ENCODE peak calls at places on chromosomes 5 and 9, in eight cellular contexts. U, E, V, M, K, Q, A and P are unnamed samples. For H3K4me1, the result is how much of the 10 kb centered on the place peaks cover.

GRCh38 chr5:146667633-146668032 is 151.6 kb upstream of the GPR151 start:
- DNase-seq in U (peak), E (peak), V (no peak), M (no peak), K (no peak), Q (peak), A (no peak), P (no peak)

GRCh38 chr5:179165421-179166170 is 105.4 kb downstream of the ZNF354C start:
- DNase-seq in U (no peak), E (no peak), V (no peak), M (no peak), K (no peak), Q (no peak), A (no peak), P (no peak)

GRCh38 chr9:128310461-128310860 is 11.8 kb downstream of the TRUB2 start:
- DNase-seq in U (no peak), E (no peak), V (no peak), M (no peak), K (no peak), Q (no peak), A (no peak), P (no peak)

GRCh38 chr5:57207681-57208080 is 33.8 kb downstream of the GPBP1 start:
- DNase-seq in U (no peak), E (no peak), V (no peak), M (no peak), K (no peak), Q (no peak), A (no peak), P (no peak)

GRCh38 chr5:169584998-169585451 is 1.5 kb downstream of the SPDL1 start:
- DNase-seq in U (peak), E (no peak), V (no peak), M (no peak), K (no peak), Q (peak), A (no peak), P (no peak)

GRCh38 chr9:106769331-106769730 is 93.6 kb upstream of the ZNF462 start:
- DNase-seq in U (no peak), E (no peak), V (no peak), M (no peak), K (no peak), Q (no peak), A (no peak), P (no peak)

GRCh38 chr9:77022783-77023440 is 3.5 kb downstream of the FOXB2 start:
- DNase-seq in U (no peak), E (no peak), V (no peak), M (no peak), K (no peak), Q (no peak), A (no peak), P (no peak)

GRCh38 chr5:43772601-43773031 is 169.6 kb downstream of the NNT start:
- DNase-seq in U (peak), E (peak), V (no peak), M (peak), K (no peak), Q (peak), A (peak), P (no peak)

GRCh38 chr5:143352691-143353090 is 50.8 kb downstream of the NR3C1 start:
- DNase-seq in U (no peak), E (no peak), V (no peak), M (no peak), K (no peak), Q (no peak), A (no peak), P (no peak)

GRCh38 chr5:32299059-32299677 is 13.6 kb downstream of the MTMR12 start:
- DNase-seq in U (no peak), E (no peak), V (no peak), M (no peak), K (no peak), Q (no peak), A (no peak), P (no peak)

GRCh38 chr5:30040483-30041116 is 1152.9 kb upstream of the CDH6 start:
- DNase-seq in U (peak), E (peak), V (no peak), M (peak), K (no peak), Q (peak), A (peak), P (no peak)

GRCh38 chr9:86098793-86099694 is at the start of gene GOLM1:
- DNase-seq in U (peak), E (peak), V (no peak), M (no peak), K (no peak), Q (peak), A (peak), P (no peak)

GRCh38 chr9:68780735-68781134 is 75.7 kb downstream of the PIP5K1B start:
- DNase-seq in U (no peak), E (no peak), V (no peak), M (no peak), K (no peak), Q (peak), A (no peak), P (no peak)

GRCh38 chr5:158786390-158786789 is 313.3 kb downstream of the EBF1 start:
- DNase-seq in U (no peak), E (no peak), V (no peak), M (no peak), K (no peak), Q (no peak), A (no peak), P (no peak)

GRCh38 chr9:114910541-114910940 is 19.9 kb downstream of the TNFSF8 start:
- DNase-seq in U (no peak), E (no peak), V (no peak), M (no peak), K (no peak), Q (peak), A (no peak), P (no peak)

GRCh38 chr5:177444106-177445051 is 2.2 kb upstream of the PRR7 start:
- DNase-seq in U (no peak), E (no peak), V (no peak), M (no peak), K (no peak), Q (no peak), A (no peak), P (no peak)

GRCh38 chr9:20437466-20437865 is 184.8 kb downstream of the MLLT3 start:
- DNase-seq in U (peak), E (peak), V (no peak), M (no peak), K (no peak), Q (peak), A (no peak), P (no peak)

GRCh38 chr5:180399931-180400330 is 46.8 kb upstream of the GFPT2 start:
- DNase-seq in U (no peak), E (no peak), V (no peak), M (no peak), K (no peak), Q (no peak), A (no peak), P (no peak)

GRCh38 chr9:71670121-71670520 is 98.2 kb downstream of the CEMIP2 start:
- DNase-seq in U (no peak), E (no peak), V (no peak), M (no peak), K (no peak), Q (no peak), A (no peak), P (no peak)
- H3K4me1 ChIP-seq in U (under half), E (under half), V (under half), M (under half), K (under half), Q (under half), A (under half), P (under half)

DNA sequence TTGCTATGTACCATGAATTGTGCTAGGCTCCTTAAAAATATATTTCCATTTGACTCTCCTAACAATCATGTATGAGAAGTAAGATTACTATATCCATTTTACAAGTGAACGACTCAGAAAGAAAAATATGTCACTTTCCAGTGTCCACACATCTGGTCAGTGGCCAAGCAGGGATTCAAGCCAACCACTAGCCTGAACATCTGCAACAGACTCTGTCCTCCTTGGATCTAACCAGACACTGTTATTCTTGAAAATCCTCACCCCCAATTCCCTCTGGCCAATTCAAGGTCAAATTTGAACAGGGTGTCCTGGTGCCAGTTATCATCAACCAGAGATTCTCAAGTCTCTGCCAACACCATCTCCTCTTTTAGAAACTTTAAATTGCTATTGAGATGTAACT is 344.1 kb upstream of the WWC1 start:
- DNase-seq in U (no peak), E (no peak), V (no peak), M (no peak), K (no peak), Q (peak), A (no peak), P (no peak)
- H3K4me1 ChIP-seq in U (under half), E (under half), V (under half), M (under half), K (under half), Q (half or more), A (under half), P (under half)

DNA sequence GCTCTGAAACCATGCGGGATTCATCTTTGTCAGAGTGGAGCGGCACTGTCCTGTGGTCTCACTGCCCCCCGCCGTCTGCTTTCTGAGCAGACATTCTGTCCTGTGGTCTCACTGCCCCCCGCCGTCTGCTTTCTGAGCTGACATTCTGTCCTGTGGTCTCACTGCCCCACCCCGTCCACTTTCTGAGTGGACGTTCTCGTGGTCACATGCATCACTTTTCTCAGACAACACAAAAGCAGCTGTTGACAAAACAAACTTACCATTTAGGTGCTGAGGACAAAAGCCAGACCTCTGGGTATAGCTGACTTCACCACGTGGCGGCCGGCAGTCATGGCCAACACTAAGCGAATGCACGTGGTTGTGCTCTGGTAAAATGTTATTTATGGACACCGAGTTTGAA is 2.8 kb downstream of the LRRC14B start:
- DNase-seq in U (no peak), E (no peak), V (no peak), M (no peak), K (no peak), Q (no peak), A (no peak), P (no peak)
- H3K4me1 ChIP-seq in U (under half), E (under half), V (under half), M (under half), K (under half), Q (under half), A (under half), P (under half)

GRCh38 chr5:76403713-76403962 is 553 bp downstream of the IQGAP2 start:
- DNase-seq in U (no peak), E (peak), V (peak), M (no peak), K (no peak), Q (no peak), A (peak), P (no peak)
- H3K4me1 ChIP-seq in U (under half), E (under half), V (under half), M (under half), K (under half), Q (under half), A (under half), P (under half)

GRCh38 chr5:1417586-1418225 is 27.5 kb downstream of the SLC6A3 start:
- DNase-seq in U (no peak), E (no peak), V (peak), M (no peak), K (no peak), Q (no peak), A (no peak), P (no peak)
- H3K4me1 ChIP-seq in U (under half), E (under half), V (under half), M (under half), K (under half), Q (under half), A (under half), P (under half)

GRCh38 chr9:136423432-136424146 is 13.1 kb downstream of the PMPCA start:
- DNase-seq in U (no peak), E (no peak), V (no peak), M (no peak), K (no peak), Q (no peak), A (no peak), P (no peak)
- H3K4me1 ChIP-seq in U (under half), E (under half), V (under half), M (under half), K (under half), Q (under half), A (under half), P (under half)

GRCh38 chr9:24931894-24932293 is 386.2 kb upstream of the IZUMO3 start:
- DNase-seq in U (no peak), E (no peak), V (no peak), M (no peak), K (no peak), Q (no peak), A (no peak), P (no peak)
- H3K4me1 ChIP-seq in U (under half), E (under half), V (under half), M (under half), K (under half), Q (under half), A (under half), P (under half)

DNA sequence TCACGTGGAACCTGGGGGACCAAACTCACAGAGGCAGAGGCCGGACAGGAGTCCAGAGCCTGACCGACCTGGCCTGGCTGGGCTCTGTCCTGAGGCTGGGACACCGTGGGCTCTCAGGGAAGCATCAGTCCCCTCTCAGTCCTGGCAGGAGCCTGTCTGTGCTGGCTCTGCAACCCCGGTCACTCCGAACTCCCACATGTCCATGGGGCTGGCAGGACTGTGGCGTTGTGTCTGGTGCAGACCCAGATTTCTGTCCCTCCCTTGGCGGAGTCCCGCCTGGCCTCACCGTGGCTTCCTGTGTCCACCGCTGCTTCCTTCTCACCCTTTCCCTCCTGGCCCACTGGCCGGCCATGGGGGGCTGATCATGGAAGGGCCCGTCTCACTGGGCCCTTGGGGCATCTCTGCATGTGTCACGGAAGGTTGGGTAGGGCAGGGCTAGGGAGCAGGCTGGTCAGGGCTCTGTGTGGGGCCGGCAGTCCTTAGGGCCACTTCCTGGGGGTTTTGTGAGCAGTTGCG is 68.8 kb downstream of the RXRA start:
- DNase-seq in U (no peak), E (no peak), V (no peak), M (no peak), K (no peak), Q (no peak), A (no peak), P (no peak)
- H3K4me1 ChIP-seq in U (under half), E (under half), V (under half), M (under half), K (half or more), Q (under half), A (under half), P (half or more)

DNA sequence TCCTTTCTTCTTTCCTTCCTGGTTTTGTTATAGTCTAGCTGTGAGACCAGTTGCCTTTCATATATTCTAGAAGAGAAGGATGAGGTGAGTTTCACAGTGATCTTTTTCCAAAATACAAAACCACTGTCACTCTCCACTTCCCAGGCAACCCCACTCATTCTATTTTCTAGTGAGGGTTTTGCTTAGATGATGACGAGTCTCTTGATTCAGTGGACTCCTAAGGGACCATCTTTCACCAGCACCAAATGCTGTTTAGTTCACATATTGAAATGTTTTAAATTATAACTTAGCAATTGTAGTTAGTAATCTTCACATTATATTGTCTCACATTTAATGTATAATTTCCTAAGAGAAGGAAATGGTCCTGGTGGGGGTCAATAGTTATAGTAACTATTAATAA is 25.2 kb downstream of the PIK3R1 start:
- DNase-seq in U (no peak), E (no peak), V (no peak), M (no peak), K (no peak), Q (peak), A (no peak), P (no peak)
- H3K4me1 ChIP-seq in U (under half), E (under half), V (under half), M (under half), K (under half), Q (under half), A (under half), P (under half)

DNA sequence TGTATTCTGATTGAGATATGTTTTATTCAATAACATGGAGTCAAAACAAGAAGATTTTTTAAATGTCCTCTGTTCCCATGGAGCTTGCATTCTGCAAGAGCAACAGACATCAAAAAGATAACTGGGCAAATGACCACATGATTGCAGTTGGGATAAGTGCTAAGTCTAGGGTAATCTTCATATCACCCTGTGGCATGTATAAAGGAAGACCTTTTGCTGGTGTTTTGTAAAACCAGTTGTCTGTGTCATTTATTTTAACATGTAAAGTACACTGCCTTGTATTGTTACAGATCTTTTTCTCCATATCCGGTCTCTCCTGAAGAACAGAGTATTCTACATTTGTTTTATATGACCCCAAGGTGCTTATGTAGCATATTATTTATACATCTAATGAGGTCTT is 44.0 kb downstream of the PTCD2 start:
- DNase-seq in U (no peak), E (no peak), V (no peak), M (no peak), K (no peak), Q (no peak), A (no peak), P (no peak)
- H3K4me1 ChIP-seq in U (under half), E (under half), V (under half), M (under half), K (under half), Q (under half), A (under half), P (under half)